ENCODE peak calls at places on chromosomes 4 and X, in four cellular contexts. U is GM23248; L is pons; O is activated naive CD8-positive, alpha-beta T cell treated with anti-CD3 and anti-CD28 coated beads, Interleukin-2, amount 50 U/mL, for 24 hours. K is an unnamed sample.

GRCh38 chrX:132433001-132433400 is 55.8 kb downstream of the MBNL3 start:
- DNase-seq in U (no peak), L (no peak), O (no peak), K (no peak)

GRCh38 chrX:434946-435345 is 48.2 kb upstream of the PPP2R3B start:
- DNase-seq in U (no peak), L (no peak), O (no peak), K (no peak)

GRCh38 chr4:122012735-122013134 is 60.9 kb upstream of the TRPC3 start:
- DNase-seq in U (peak), L (no peak), O (no peak), K (peak)

GRCh38 chrX:115563633-115564182 is 2.7 kb downstream of the PLS3 start:
- DNase-seq in U (peak), L (peak), O (no peak), K (no peak)

GRCh38 chr4:95547708-95548471 is 883 bp downstream of the UNC5C start:
- DNase-seq in U (peak), L (peak), O (no peak), K (no peak)

GRCh38 chrX:11421816-11422528 is 128.8 kb downstream of the AMELX start:
- DNase-seq in U (no peak), L (no peak), O (no peak), K (no peak)

GRCh38 chr4:145867416-145867815 is 71.2 kb downstream of the ZNF827 start:
- DNase-seq in U (no peak), L (no peak), O (no peak), K (no peak)

GRCh38 chr4:33270403-33270802 is 2550.2 kb downstream of the PCDH7 start:
- DNase-seq in U (no peak), L (no peak), O (no peak), K (no peak)

GRCh38 chr4:48369248-48369647 is 27.9 kb downstream of the SLAIN2 start:
- DNase-seq in U (peak), L (no peak), O (no peak), K (no peak)

K was measured in fibroblast of mammary gland.